ENCODE peak calls at places on chromosomes 5 and 9, in ten cellular contexts. U, Z, L, S, N, Q, Y, E, F and B are unnamed samples.

GRCh38 chr5:51392689-51393199 is 9.5 kb downstream of the ISL1 start:
- DNase-seq in L (no peak), U (no peak), E (no peak), Y (no peak), Z (no peak), F (no peak), Q (no peak), S (no peak), N (no peak), B (no peak)

GRCh38 chr5:56080375-56081052 is 85.8 kb upstream of the IL6ST start:
- DNase-seq in S (no peak), N (no peak), U (no peak), L (no peak), E (no peak), Q (no peak), F (no peak), Y (no peak), Z (peak), B (no peak)

GRCh38 chr5:52909192-52909591 is 80.0 kb upstream of the ITGA2 start:
- DNase-seq in Z (no peak), Q (no peak), N (no peak), E (no peak), U (no peak), L (no peak), S (no peak), F (no peak), Y (no peak), B (no peak)

GRCh38 chr9:2060425-2060824 is 45.3 kb downstream of the SMARCA2 start:
- DNase-seq in Q (no peak), F (no peak), S (no peak), Y (no peak), N (no peak), Z (no peak), L (no peak), U (no peak), E (no peak), B (peak)

GRCh38 chr9:34701023-34701768 is 8.7 kb downstream of the CCL21 start:
- DNase-seq in Y (peak), F (peak), S (peak), U (peak), Q (peak), E (peak), Z (peak), L (peak), N (peak), B (peak)

GRCh38 chr5:142837274-142837673 is 67.1 kb downstream of the ARHGAP26 start:
- DNase-seq in S (no peak), E (no peak), U (no peak), Y (no peak), N (no peak), Q (no peak), L (no peak), Z (no peak), F (no peak), B (no peak)

GRCh38 chr5:28543699-28544098 is 1505.3 kb upstream of the CDH9 start:
- DNase-seq in Y (no peak), Q (no peak), E (no peak), N (no peak), S (no peak), U (no peak), F (no peak), Z (no peak), L (no peak), B (no peak)

GRCh38 chr5:134817006-134817405 is 28.8 kb upstream of the C5orf24 start:
- DNase-seq in Y (no peak), L (no peak), S (no peak), Q (no peak), E (no peak), U (no peak), F (no peak), Z (no peak), N (no peak), B (no peak)